ENCODE peak calls at places on chromosome 2, in nine cellular contexts. H is hepatocyte, G is PC-3, C is OCI-LY7, Z is GM23248, S is SK-N-SH, M is MM.1S, R is neural progenitor cell, O is HCT116. N is an unnamed sample.

GRCh38 chr2:182320106-182320505 is 106.7 kb downstream of the PDE1A start:
- DNase-seq in S (no peak), Z (no peak), O (no peak), M (no peak), R (no peak), H (no peak), C (no peak), G (no peak), N (no peak)

GRCh38 chr2:27932396-27932795 is 41.9 kb downstream of the BABAM2 start:
- DNase-seq in G (peak), S (no peak), C (no peak), M (no peak), Z (peak), H (peak), R (no peak), O (peak), N (no peak)

GRCh38 chr2:15935675-15936074 is 4.7 kb upstream of the MYCN start:
- DNase-seq in O (no peak), S (no peak), H (no peak), Z (no peak), G (no peak), R (no peak), M (no peak), C (no peak), N (no peak)

GRCh38 chr2:100796499-100797100 is 23.3 kb upstream of the NPAS2 start:
- DNase-seq in M (no peak), O (no peak), G (peak), R (no peak), Z (no peak), C (no peak), H (no peak), S (no peak), N (no peak)

GRCh38 chr2:129609224-129609623 is 370.2 kb upstream of the RAB6C start:
- DNase-seq in G (no peak), Z (no peak), M (no peak), C (no peak), O (no peak), S (no peak), H (no peak), R (no peak), N (no peak)

GRCh38 chr2:215436705-215437570 is 1.1 kb upstream of the FN1 start:
- DNase-seq in C (no peak), O (no peak), G (peak), R (peak), Z (peak), S (no peak), H (peak), M (peak), N (peak)

GRCh38 chr2:10549196-10549595 is 101.1 kb upstream of the ODC1 start:
- DNase-seq in O (no peak), S (peak), G (no peak), C (no peak), M (no peak), H (no peak), R (no peak), Z (no peak), N (no peak)

GRCh38 chr2:30777662-30778505 is 29.4 kb downstream of the CAPN13 start:
- DNase-seq in Z (no peak), C (no peak), G (no peak), R (no peak), M (no peak), S (no peak), H (peak), O (no peak), N (no peak)

GRCh38 chr2:224881846-224882245 is 160.4 kb downstream of the DOCK10 start:
- DNase-seq in S (no peak), O (no peak), M (no peak), Z (peak), R (no peak), G (no peak), C (no peak), H (no peak), N (no peak)

GRCh38 chr2:30714811-30715709 is 92.2 kb downstream of the CAPN13 start:
- DNase-seq in H (no peak), G (no peak), M (peak), C (no peak), Z (peak), R (peak), O (no peak), S (no peak), N (peak)

GRCh38 chr2:201854221-201854801 is 48.0 kb downstream of the CDK15 start:
- DNase-seq in O (no peak), S (no peak), C (no peak), Z (peak), R (no peak), M (no peak), H (peak), G (peak), N (no peak)

GRCh38 chr2:147980940-147981339 is 39.6 kb downstream of the ORC4 start:
- DNase-seq in C (no peak), H (no peak), O (no peak), G (no peak), Z (no peak), S (peak), M (no peak), R (no peak), N (no peak)

GRCh38 chr2:102005989-102006885 is 14.5 kb downstream of the IL1R2 start:
- DNase-seq in G (peak), S (peak), R (peak), C (peak), O (peak), H (peak), M (no peak), Z (peak), N (peak)

GRCh38 chr2:82848285-82848684 is 1610.8 kb downstream of the SUCLG1 start:
- DNase-seq in O (no peak), R (no peak), Z (no peak), M (no peak), G (no peak), H (no peak), C (no peak), S (no peak), N (no peak)

GRCh38 chr2:111160758-111161157 is 40.0 kb downstream of the BCL2L11 start:
- DNase-seq in M (no peak), O (no peak), C (no peak), R (no peak), Z (peak), G (peak), H (peak), S (no peak), N (no peak)

GRCh38 chr2:29022455-29023128 is 41.5 kb downstream of the TOGARAM2 start:
- DNase-seq in H (no peak), O (no peak), G (no peak), Z (no peak), R (no peak), C (no peak), M (no peak), S (no peak), N (no peak)

GRCh38 chr2:222319576-222320440 is 21.0 kb upstream of the PAX3 start:
- DNase-seq in S (peak), R (no peak), G (no peak), O (no peak), H (peak), Z (peak), C (peak), M (peak), N (peak)

GRCh38 chr2:196592331-196592911 is 47.1 kb upstream of the CCDC150 start:
- DNase-seq in G (peak), H (no peak), S (no peak), C (no peak), M (no peak), Z (peak), O (no peak), R (no peak), N (peak)

GRCh38 chr2:28993211-28993960 is 12.3 kb downstream of the TOGARAM2 start:
- DNase-seq in C (no peak), S (no peak), H (no peak), Z (no peak), R (no peak), O (no peak), G (peak), M (no peak), N (no peak)

GRCh38 chr2:180075763-180076362 is 68.8 kb upstream of the CWC22 start:
- DNase-seq in Z (no peak), G (peak), R (no peak), S (no peak), C (no peak), O (no peak), H (no peak), M (no peak), N (no peak)

GRCh38 chr2:195304310-195304709 is 352.7 kb upstream of the SLC39A10 start:
- DNase-seq in Z (peak), R (peak), C (peak), S (no peak), G (peak), H (peak), M (no peak), O (peak), N (peak)

GRCh38 chr2:154240921-154241379 is 369.2 kb downstream of the GALNT13 start:
- DNase-seq in R (no peak), H (no peak), O (no peak), G (no peak), S (no peak), C (no peak), M (no peak), Z (no peak), N (peak)

GRCh38 chr2:120614901-120615300 is 120.8 kb upstream of the GLI2 start:
- DNase-seq in R (no peak), O (no peak), H (no peak), C (no peak), G (no peak), S (no peak), Z (no peak), M (no peak), N (no peak)

GRCh38 chr2:24651643-24652003 is 141.6 kb downstream of the PTRHD1 start:
- DNase-seq in M (no peak), Z (no peak), H (no peak), S (no peak), O (no peak), C (no peak), G (no peak), R (no peak), N (no peak)

GRCh38 chr2:227423633-227424499 is 36.1 kb upstream of the SCYGR1 start:
- DNase-seq in C (no peak), O (no peak), S (no peak), H (no peak), M (no peak), G (no peak), Z (no peak), R (no peak), N (peak)

GRCh38 chr2:11993749-11994148 is 247.3 kb downstream of the LPIN1 start:
- DNase-seq in M (no peak), O (no peak), C (no peak), G (peak), R (no peak), Z (no peak), H (no peak), S (no peak), N (no peak)

GRCh38 chr2:188003800-188004199 is 287.9 kb upstream of the GULP1 start:
- DNase-seq in S (no peak), H (no peak), R (no peak), M (no peak), C (no peak), O (no peak), G (no peak), Z (no peak), N (no peak)

GRCh38 chr2:61327173-61327572 is 143.7 kb downstream of the USP34 start:
- DNase-seq in M (peak), Z (no peak), H (no peak), R (no peak), C (no peak), G (no peak), S (no peak), O (no peak), N (no peak)

GRCh38 chr2:239561448-239562001 is 160.7 kb upstream of the HDAC4 start:
- DNase-seq in G (no peak), H (peak), C (no peak), S (peak), O (no peak), M (no peak), R (no peak), Z (peak), N (no peak)

GRCh38 chr2:19900536-19901200 is 1.1 kb downstream of the TTC32 start:
- DNase-seq in Z (peak), O (no peak), C (peak), M (peak), H (no peak), G (peak), S (peak), R (peak), N (peak)

GRCh38 chr2:173502296-173502695 is 147.6 kb downstream of the CDCA7 start:
- DNase-seq in S (no peak), R (no peak), Z (no peak), C (no peak), G (no peak), M (no peak), H (no peak), O (no peak), N (no peak)

GRCh38 chr2:117724035-117724434 is 90.5 kb upstream of the DDX18 start:
- DNase-seq in O (no peak), H (peak), S (no peak), M (peak), Z (no peak), G (no peak), R (no peak), C (no peak), N (no peak)

GRCh38 chr2:240896871-240897692 is 1.1 kb upstream of the MAB21L4 start:
- DNase-seq in O (no peak), G (peak), M (no peak), R (no peak), C (no peak), S (no peak), Z (no peak), H (peak), N (no peak)

GRCh38 chr2:39913648-39914456 is 134.8 kb upstream of the THUMPD2 start:
- DNase-seq in H (peak), G (peak), C (peak), S (peak), O (peak), R (peak), M (peak), Z (peak), N (peak)

GRCh38 chr2:69694894-69695849 is 46.8 kb upstream of the ANXA4 start:
- DNase-seq in C (no peak), M (no peak), O (no peak), G (peak), R (no peak), H (no peak), S (no peak), Z (peak), N (no peak)

GRCh38 chr2:47249427-47249826 is 94.3 kb upstream of the STPG4 start:
- DNase-seq in Z (peak), H (no peak), S (no peak), G (peak), R (no peak), M (no peak), O (no peak), C (no peak), N (no peak)

GRCh38 chr2:8827729-8828128 is 9.7 kb downstream of the KIDINS220 start:
- DNase-seq in S (no peak), R (no peak), Z (no peak), M (no peak), C (no peak), G (no peak), H (no peak), O (no peak), N (peak)

GRCh38 chr2:237355726-237356125 is 58.2 kb downstream of the COL6A3 start:
- DNase-seq in H (no peak), Z (no peak), C (no peak), G (no peak), R (no peak), S (no peak), O (no peak), M (no peak), N (no peak)

GRCh38 chr2:237358721-237359595 is 55.0 kb downstream of the COL6A3 start:
- DNase-seq in S (no peak), H (no peak), M (no peak), G (no peak), O (no peak), Z (no peak), C (no peak), R (no peak), N (peak)

GRCh38 chr2:237361194-237361986 is 52.6 kb downstream of the COL6A3 start:
- DNase-seq in C (no peak), H (no peak), Z (peak), O (no peak), G (no peak), M (no peak), S (no peak), R (no peak), N (no peak)

GRCh38 chr2:237364655-237365054 is 49.3 kb downstream of the COL6A3 start:
- DNase-seq in S (no peak), C (no peak), R (no peak), G (no peak), H (no peak), M (no peak), Z (no peak), O (no peak), N (no peak)

DNA sequence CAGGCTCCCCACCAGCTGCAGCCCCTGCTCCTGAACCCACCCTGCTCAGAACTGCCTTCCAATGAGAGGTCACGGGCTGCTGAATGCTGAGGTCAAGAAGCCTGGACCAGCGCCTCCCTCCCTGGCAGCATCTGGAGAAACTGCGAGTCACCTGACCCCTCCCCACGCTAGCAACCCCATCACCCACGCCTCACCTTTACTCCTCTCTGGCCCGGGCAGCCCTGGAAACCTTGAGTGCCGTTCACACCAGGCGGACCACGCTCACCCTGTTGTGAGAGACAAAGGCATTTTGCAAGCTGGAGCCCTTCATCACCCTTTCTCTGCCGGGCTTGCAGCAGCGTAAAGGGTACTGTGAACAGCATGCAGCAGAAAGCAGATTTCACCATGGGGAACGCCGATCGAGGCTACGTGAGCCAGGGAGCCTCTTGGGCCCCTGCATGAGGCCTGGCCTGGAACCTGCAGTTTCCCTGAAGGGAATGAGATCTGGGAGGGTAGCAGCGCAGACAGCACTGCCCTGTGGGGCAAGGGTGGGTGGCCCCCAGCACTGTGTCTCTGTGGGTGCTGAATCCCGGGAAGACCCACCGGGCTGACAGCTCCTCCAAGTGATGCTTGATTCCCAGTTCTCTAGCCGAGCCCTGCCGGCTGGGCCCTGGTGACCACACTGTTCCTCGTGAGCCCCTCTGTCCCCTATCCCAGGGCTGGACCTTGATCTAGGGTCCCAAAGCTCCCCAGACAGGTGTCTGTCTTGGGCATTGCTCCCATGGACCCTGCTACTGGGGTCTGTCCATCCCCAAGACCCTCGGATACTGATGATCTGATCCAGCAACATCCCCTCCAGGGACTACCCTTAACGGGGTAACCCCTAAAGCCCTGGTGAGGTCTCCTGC is 53.8 kb downstream of the COL6A3 start:
- DNase-seq in G (no peak), M (no peak), H (no peak), Z (no peak), C (no peak), R (peak), S (no peak), O (no peak), N (peak)
- TF ChIP-seq EZH2phosphoT487 in G (no peak), M (no peak), H (no peak), Z (no peak), C (no peak), R (no peak), S (no peak), O (no peak), N (no peak)

GRCh38 chr2:162090109-162090508 is 16.1 kb upstream of the DPP4 start:
- DNase-seq in C (no peak), G (peak), H (no peak), R (peak), M (no peak), O (no peak), Z (peak), S (no peak), N (no peak)
- TF ChIP-seq EZH2phosphoT487 in C (no peak), G (no peak), H (no peak), R (no peak), M (no peak), O (no peak), Z (no peak), S (no peak), N (no peak)

GRCh38 chr2:218813771-218814460 is 17.7 kb downstream of the PRKAG3 start:
- DNase-seq in H (no peak), C (no peak), Z (no peak), G (no peak), M (no peak), R (no peak), O (no peak), S (no peak), N (no peak)

GRCh38 chr2:218815649-218816048 is 16.0 kb downstream of the PRKAG3 start:
- DNase-seq in Z (no peak), R (no peak), M (no peak), O (no peak), S (no peak), C (no peak), H (no peak), G (no peak), N (no peak)

GRCh38 chr2:218815244-218815637 is 16.4 kb downstream of the PRKAG3 start:
- DNase-seq in O (no peak), G (no peak), H (no peak), M (no peak), C (no peak), R (no peak), Z (no peak), S (no peak), N (no peak)

GRCh38 chr2:218812861-218813260 is 18.7 kb downstream of the PRKAG3 start:
- DNase-seq in C (no peak), M (no peak), O (no peak), Z (no peak), G (no peak), S (no peak), R (no peak), H (no peak), N (no peak)

GRCh38 chr2:218814540-218815243 is 16.9 kb downstream of the PRKAG3 start:
- DNase-seq in H (no peak), O (no peak), Z (no peak), S (no peak), C (no peak), M (no peak), G (no peak), R (no peak), N (no peak)
- TF ChIP-seq EZH2phosphoT487 in H (no peak), O (no peak), Z (no peak), S (no peak), C (no peak), M (no peak), G (no peak), R (no peak), N (no peak)

GRCh38 chr2:135547311-135547710 is 16.0 kb downstream of the R3HDM1 start:
- DNase-seq in R (no peak), O (no peak), M (no peak), G (no peak), S (no peak), H (no peak), C (no peak), Z (no peak), N (no peak)

GRCh38 chr2:135546432-135546831 is 15.1 kb downstream of the R3HDM1 start:
- DNase-seq in S (peak), R (no peak), O (no peak), Z (no peak), G (no peak), M (no peak), H (no peak), C (no peak), N (no peak)

GRCh38 chr2:135552887-135553286 is 21.6 kb downstream of the R3HDM1 start:
- DNase-seq in Z (no peak), R (no peak), S (no peak), H (no peak), C (no peak), O (no peak), G (no peak), M (no peak), N (no peak)

DNA sequence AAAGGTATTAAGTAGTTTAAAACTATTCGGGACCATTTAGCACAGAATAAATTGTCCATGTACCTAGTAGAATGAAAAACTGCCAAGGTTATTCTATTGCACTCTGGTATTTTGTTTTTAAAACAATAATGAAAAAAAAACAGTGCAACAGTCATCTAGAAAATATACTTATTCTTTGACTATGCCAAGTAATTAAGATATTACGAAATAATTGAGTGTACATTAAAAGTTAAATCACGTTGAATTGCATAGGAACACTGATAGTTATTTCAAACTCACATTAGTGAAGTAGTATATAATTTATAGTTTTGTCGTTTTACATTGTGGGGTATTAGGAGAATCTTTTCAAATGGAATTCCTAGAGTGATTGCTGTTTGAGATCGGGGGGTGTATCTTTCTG is 20.1 kb downstream of the R3HDM1 start:
- DNase-seq in C (no peak), M (no peak), O (no peak), Z (no peak), S (no peak), G (no peak), H (no peak), R (no peak), N (no peak)
- TF ChIP-seq EZH2phosphoT487 in C (no peak), M (no peak), O (no peak), Z (no peak), S (no peak), G (no peak), H (no peak), R (no peak), N (no peak)

GRCh38 chr2:64485302-64485701 is 31.3 kb downstream of the LGALSL start:
- DNase-seq in H (no peak), Z (peak), C (no peak), G (no peak), R (no peak), M (no peak), S (no peak), O (no peak), N (no peak)

GRCh38 chr2:64487256-64488049 is 33.5 kb downstream of the LGALSL start:
- DNase-seq in G (no peak), M (no peak), S (no peak), C (peak), Z (no peak), O (no peak), H (peak), R (peak), N (no peak)

GRCh38 chr2:64489081-64489761 is 34.9 kb upstream of the AFTPH start:
- DNase-seq in G (no peak), H (no peak), Z (no peak), O (no peak), C (no peak), S (peak), R (no peak), M (peak), N (no peak)

GRCh38 chr2:64485961-64486360 is 32.0 kb downstream of the LGALSL start:
- DNase-seq in C (no peak), O (no peak), S (no peak), H (no peak), G (peak), R (no peak), M (peak), Z (peak), N (no peak)

GRCh38 chr2:64488050-64488974 is 34.4 kb downstream of the LGALSL start:
- DNase-seq in H (peak), C (peak), R (peak), Z (peak), S (peak), G (peak), M (peak), O (peak), N (peak)
- TF ChIP-seq EZH2phosphoT487 in H (no peak), C (no peak), R (no peak), Z (no peak), S (no peak), G (no peak), M (no peak), O (no peak), N (no peak)